ENCODE peak calls at places on chromosomes 6 and 20, in four cellular contexts. R, T, Q and U are unnamed samples.

GRCh38 chr6:62891065-62891647 is 320.1 kb upstream of the FKBP1C start:
- DNase-seq in Q (no peak), T (peak), R (no peak), U (no peak)

GRCh38 chr6:86331889-86332288 is 605.4 kb upstream of the HTR1E start:
- DNase-seq in T (no peak), R (no peak), Q (no peak), U (no peak)

GRCh38 chr20:42441196-42441861 is 748.4 kb downstream of the PTPRT start:
- DNase-seq in T (no peak), R (no peak), Q (no peak), U (no peak)

GRCh38 chr20:5153152-5153467 is 26.3 kb downstream of the CDS2 start:
- DNase-seq in Q (no peak), R (no peak), T (no peak), U (no peak)

GRCh38 chr6:106568518-106568917 is 60.8 kb downstream of the RTN4IP1 start:
- DNase-seq in T (no peak), R (no peak), Q (no peak), U (no peak)

GRCh38 chr6:35328108-35328723 is 14.1 kb upstream of the PPARD start:
- DNase-seq in Q (no peak), R (no peak), T (no peak), U (no peak)

GRCh38 chr6:37830225-37830624 is 10.7 kb downstream of the ZFAND3 start:
- DNase-seq in T (no peak), R (no peak), Q (no peak), U (no peak)

GRCh38 chr20:59144831-59145196 is 18.8 kb upstream of the ZNF831 start:
- DNase-seq in Q (no peak), T (no peak), R (no peak), U (no peak)

GRCh38 chr6:84457276-84457675 is 229.8 kb upstream of the CEP162 start:
- DNase-seq in Q (no peak), R (no peak), T (no peak), U (no peak)

GRCh38 chr20:2693286-2693995 is 861 bp downstream of the EBF4 start:
- DNase-seq in R (no peak), Q (no peak), T (peak), U (no peak)

GRCh38 chr6:45472383-45472782 is 94.6 kb upstream of the SUPT3H start:
- DNase-seq in Q (no peak), T (no peak), R (no peak), U (no peak)

GRCh38 chr6:170147832-170148708 is 142.8 kb downstream of the DLL1 start:
- DNase-seq in R (no peak), T (no peak), Q (no peak), U (no peak)

GRCh38 chr6:156316613-156317012 is 460.6 kb upstream of the ARID1B start:
- DNase-seq in Q (no peak), T (no peak), R (no peak), U (no peak)

GRCh38 chr6:17226766-17227338 is 54.3 kb upstream of the RBM24 start:
- DNase-seq in Q (no peak), R (no peak), T (no peak), U (no peak)

GRCh38 chr6:43171284-43172126 is 436 bp downstream of the SRF start:
- DNase-seq in T (no peak), Q (no peak), R (peak), U (no peak)

GRCh38 chr6:147390909-147391536 is 117.5 kb upstream of the SAMD5 start:
- DNase-seq in Q (no peak), R (no peak), T (peak), U (no peak)

GRCh38 chr20:58981564-58982364 is 708 bp downstream of the NELFCD start:
- DNase-seq in Q (no peak), R (no peak), T (no peak), U (no peak)

GRCh38 chr6:31075528-31075927 is 36.8 kb downstream of the C6orf15 start:
- DNase-seq in R (no peak), Q (no peak), T (no peak), U (no peak)

GRCh38 chr6:45710304-45710821 is 305.3 kb downstream of the CLIC5 start:
- DNase-seq in R (no peak), Q (no peak), T (no peak), U (no peak)

GRCh38 chr6:168035661-168036616 is 38.5 kb downstream of the KIF25 start:
- DNase-seq in R (no peak), Q (no peak), T (peak), U (no peak)

GRCh38 chr6:3194535-3195376 is 32.7 kb downstream of the TUBB2B start:
- DNase-seq in Q (no peak), T (no peak), R (no peak), U (no peak)

GRCh38 chr6:129593233-129593564 is 116.8 kb downstream of the ARHGAP18 start:
- DNase-seq in Q (no peak), T (no peak), R (no peak), U (no peak)

GRCh38 chr20:43949741-43950618 is 35.3 kb downstream of the TOX2 start:
- DNase-seq in T (no peak), R (no peak), Q (no peak), U (no peak)

GRCh38 chr6:30684386-30685156 is 1.9 kb downstream of the PPP1R18 start:
- DNase-seq in T (peak), R (no peak), Q (no peak), U (no peak)

GRCh38 chr6:167547751-167548150 is 222.9 kb downstream of the TTLL2 start:
- DNase-seq in R (no peak), T (peak), Q (no peak), U (no peak)

GRCh38 chr20:52379723-52380336 is 188.3 kb upstream of the ZFP64 start:
- DNase-seq in T (peak), Q (no peak), R (peak), U (no peak)